ENCODE peak calls at places on chromosomes 1 and 21, in eight cellular contexts. T, R, U, X, Z, E, L and F are unnamed samples.

GRCh38 chr1:189962171-189962570 is 515.5 kb downstream of the BRINP3 start:
- DNase-seq in R (no peak), E (no peak), Z (no peak), L (no peak), U (no peak), T (peak; percentile 76), X (no peak), F (no peak)

GRCh38 chr1:244801246-244801645 is 34.2 kb upstream of the COX20 start:
- DNase-seq in Z (peak; percentile 15), X (peak; percentile 76), R (no peak), L (peak; percentile 45), T (no peak), E (peak; percentile 58), U (no peak), F (peak; percentile 72)

GRCh38 chr1:38444311-38444710 is 397.7 kb upstream of the POU3F1 start:
- DNase-seq in T (peak; percentile 94), Z (no peak), R (no peak), X (no peak), E (no peak), U (no peak), L (peak; percentile 55), F (no peak)

GRCh38 chr1:231240883-231241735 is at the start of gene GNPAT:
- DNase-seq in U (peak; percentile 60), T (peak; percentile 48), L (peak; percentile 77), Z (peak; percentile 86), X (peak; percentile 95), R (peak; percentile 95), E (peak; percentile 91), F (peak; percentile 95)

GRCh38 chr1:13759072-13759471 is 59.1 kb downstream of the PRDM2 start:
- DNase-seq in X (no peak), U (no peak), E (no peak), Z (no peak), T (no peak), R (no peak), L (no peak), F (no peak)

GRCh38 chr1:95236784-95237575 is 3.0 kb downstream of the RWDD3 start:
- DNase-seq in L (no peak), U (no peak), T (no peak), E (no peak), R (no peak), Z (no peak), X (no peak), F (no peak)

GRCh38 chr1:224903955-224904354 is 25.5 kb upstream of the DNAH14 start:
- DNase-seq in L (no peak), X (no peak), R (no peak), E (no peak), U (no peak), Z (no peak), T (no peak), F (no peak)

GRCh38 chr1:192311281-192311680 is 5.5 kb upstream of the RGS21 start:
- DNase-seq in U (no peak), E (peak; percentile 14), R (no peak), Z (no peak), L (peak; percentile 51), T (peak; percentile 54), X (no peak), F (no peak)

GRCh38 chr21:26079376-26079775 is 91.2 kb downstream of the APP start:
- DNase-seq in E (no peak), X (no peak), Z (no peak), T (no peak), L (no peak), U (no peak), R (no peak), F (no peak)

GRCh38 chr1:85406887-85407593 is 57.9 kb downstream of the DDAH1 start:
- DNase-seq in T (peak; percentile 96), U (peak; percentile 71), L (peak; percentile 94), Z (no peak), R (no peak), E (no peak), X (no peak), F (no peak)

GRCh38 chr1:89939059-89939570 is 55.8 kb upstream of the ZNF326 start:
- DNase-seq in L (no peak), T (no peak), R (no peak), Z (no peak), U (no peak), X (no peak), E (no peak), F (no peak)

GRCh38 chr1:159828176-159828575 is 1.5 kb downstream of the SLAMF8 start:
- DNase-seq in R (no peak), X (no peak), U (no peak), Z (no peak), T (no peak), L (no peak), E (no peak), F (no peak)

GRCh38 chr1:116409751-116410182 is 36.7 kb downstream of the ATP1A1 start:
- DNase-seq in X (no peak), Z (no peak), U (no peak), E (no peak), L (peak; percentile 45), R (no peak), T (no peak), F (no peak)

GRCh38 chr1:54581621-54582035 is 33.6 kb downstream of the ACOT11 start:
- DNase-seq in Z (no peak), L (peak; percentile 61), R (peak; percentile 98), U (peak; percentile 69), E (peak; percentile 78), T (peak; percentile 19), X (no peak), F (no peak)

GRCh38 chr1:13899856-13900255 is 199.9 kb downstream of the PRDM2 start:
- DNase-seq in Z (no peak), L (peak; percentile 92), X (no peak), E (no peak), R (no peak), U (peak; percentile 30), T (no peak), F (no peak)

GRCh38 chr21:36647279-36648093 is 51.4 kb upstream of the SIM2 start:
- DNase-seq in U (no peak), R (no peak), L (peak; percentile 41), E (no peak), T (no peak), X (no peak), Z (peak; percentile 46), F (no peak)

GRCh38 chr1:240136402-240136801 is 44.7 kb downstream of the FMN2 start:
- DNase-seq in T (no peak), Z (no peak), R (no peak), L (peak; percentile 24), U (no peak), X (no peak), E (no peak), F (no peak)

GRCh38 chr21:39915881-39916280 is 48.6 kb downstream of the PCP4 start:
- DNase-seq in Z (no peak), L (no peak), U (no peak), R (no peak), E (no peak), T (peak; percentile 15), X (no peak), F (no peak)

GRCh38 chr21:39911792-39912191 is 44.6 kb downstream of the PCP4 start:
- DNase-seq in Z (no peak), R (no peak), L (no peak), X (no peak), E (no peak), U (no peak), T (no peak), F (no peak)

GRCh38 chr21:39913651-39914145 is 46.5 kb downstream of the PCP4 start:
- DNase-seq in U (no peak), T (no peak), E (no peak), X (no peak), L (no peak), Z (no peak), R (no peak), F (no peak)

GRCh38 chr21:39908265-39908923 is 41.2 kb downstream of the PCP4 start:
- DNase-seq in Z (no peak), T (no peak), X (no peak), R (no peak), L (no peak), U (no peak), E (no peak), F (no peak)

GRCh38 chr21:39911286-39911685 is 44.0 kb downstream of the PCP4 start:
- DNase-seq in Z (no peak), X (no peak), E (no peak), T (no peak), L (no peak), U (no peak), R (no peak), F (no peak)
- TF ChIP-seq CTCF in Z (peak; percentile 22), X (no peak), E (peak; percentile 6), T (peak; percentile 36), L (no peak), U (no peak), R (no peak), F (no peak)

DNA sequence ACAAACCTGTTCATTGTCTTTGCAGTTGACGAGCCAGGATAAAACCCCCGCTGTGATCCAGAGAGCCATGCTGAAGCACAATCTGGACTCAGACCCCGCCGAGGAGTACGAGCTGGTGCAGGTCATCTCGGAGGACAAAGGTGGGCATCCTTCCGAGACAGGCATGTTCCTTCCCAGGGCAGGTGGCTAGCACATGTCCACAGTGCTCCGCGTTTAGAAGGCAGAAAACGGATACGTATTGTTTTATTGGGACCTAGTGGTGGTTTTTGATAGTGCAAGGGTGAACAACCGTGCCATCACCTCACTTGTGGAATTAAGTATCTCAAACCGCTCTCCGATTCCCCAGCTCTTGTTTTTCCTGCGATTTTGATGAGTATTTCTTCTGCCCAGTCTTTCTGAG is 115.3 kb downstream of the COLGALT2 start:
- DNase-seq in R (no peak), U (no peak), L (no peak), E (no peak), X (no peak), Z (no peak), T (no peak), F (no peak)
- TF ChIP-seq CTCF in R (no peak), U (no peak), L (peak; percentile 29), E (peak; percentile 31), X (no peak), Z (peak; percentile 62), T (no peak), F (no peak)

GRCh38 chr1:21944261-21945074 is 7.4 kb upstream of the HSPG2 start:
- DNase-seq in T (no peak), L (no peak), R (no peak), U (no peak), X (no peak), E (no peak), Z (peak; percentile 56), F (no peak)

GRCh38 chr1:21950734-21951575 is 13.8 kb upstream of the HSPG2 start:
- DNase-seq in Z (no peak), R (peak; percentile 66), U (no peak), E (no peak), X (no peak), L (no peak), T (no peak), F (no peak)

GRCh38 chr1:21951576-21951870 is 14.4 kb upstream of the HSPG2 start:
- DNase-seq in L (no peak), T (no peak), R (peak; percentile 39), Z (no peak), U (no peak), E (no peak), X (no peak), F (no peak)

GRCh38 chr1:21942464-21942863 is 5.4 kb upstream of the HSPG2 start:
- DNase-seq in Z (no peak), T (no peak), U (no peak), L (no peak), X (no peak), E (no peak), R (no peak), F (no peak)

GRCh38 chr1:21946836-21947587 is 9.9 kb upstream of the HSPG2 start:
- DNase-seq in E (no peak), Z (peak; percentile 41), X (no peak), U (no peak), L (no peak), T (no peak), R (no peak), F (no peak)
- TF ChIP-seq CTCF in E (no peak), Z (no peak), X (no peak), U (no peak), L (no peak), T (no peak), R (no peak), F (no peak)

GRCh38 chr1:105362438-105362837 is 1612.7 kb downstream of the AMY1C start:
- DNase-seq in L (no peak), E (no peak), R (no peak), X (no peak), Z (no peak), T (no peak), U (no peak), F (no peak)
- TF ChIP-seq CTCF in L (no peak), E (no peak), R (no peak), X (no peak), Z (no peak), T (no peak), U (no peak), F (no peak)